ENCODE peak calls at places on chromosomes 12 and 14, in six cellular contexts. D is left ventricle myocardium inferior, Y is aorta, J is psoas muscle, M is trophoblast cell, C is heart right ventricle. Z is an unnamed sample.

GRCh38 chr12:48423200-48423599 is 49.2 kb upstream of the ANP32D start:
- DNase-seq in M (peak; percentile 34), J (no peak), C (no peak), D (no peak), Y (no peak), Z (no peak)

GRCh38 chr14:77120771-77121743 is 20.5 kb downstream of the ZDHHC22 start:
- DNase-seq in C (no peak), D (no peak), J (no peak), Y (no peak), M (no peak), Z (peak; percentile 68)

GRCh38 chr14:64289571-64289970 is 4.6 kb downstream of the ESR2 start:
- DNase-seq in M (no peak), C (no peak), D (no peak), Y (no peak), J (no peak), Z (no peak)

GRCh38 chr12:33476058-33476457 is 36.4 kb upstream of the SYT10 start:
- DNase-seq in D (no peak), M (peak; percentile 32), C (no peak), J (no peak), Y (no peak), Z (no peak)

GRCh38 chr14:77046706-77047105 is 18.2 kb upstream of the IRF2BPL start:
- DNase-seq in J (no peak), M (no peak), Y (no peak), D (no peak), C (no peak), Z (no peak)

GRCh38 chr12:71164877-71165197 is 7.0 kb upstream of the TSPAN8 start:
- DNase-seq in M (no peak), D (no peak), Y (no peak), C (no peak), J (no peak), Z (no peak)

GRCh38 chr12:66025477-66025876 is 105.1 kb downstream of the LLPH start:
- DNase-seq in Y (no peak), M (peak; percentile 73), D (no peak), J (no peak), C (no peak), Z (no peak)

GRCh38 chr14:106459971-106460730 is 933.8 kb downstream of the TMEM121 start:
- DNase-seq in M (no peak), D (no peak), Y (no peak), C (peak; percentile 11), J (no peak), Z (peak; percentile 36)

GRCh38 chr14:93959239-93960107 is 16.9 kb downstream of the ASB2 start:
- DNase-seq in M (peak; percentile 98), J (peak; percentile 77), D (no peak), Y (peak; percentile 88), C (no peak), Z (peak; percentile 87)

GRCh38 chr12:122969657-122970056 is 3.4 kb upstream of the ABCB9 start:
- DNase-seq in Y (no peak), C (no peak), M (peak; percentile 28), D (no peak), J (no peak), Z (no peak)

GRCh38 chr12:116533343-116534248 is 25.6 kb upstream of the MAP1LC3B2 start:
- DNase-seq in Y (peak; percentile 84), D (peak; percentile 71), M (peak; percentile 27), C (peak; percentile 79), J (peak; percentile 66), Z (peak; percentile 49)

GRCh38 chr12:64826234-64826633 is 1.8 kb downstream of the TBC1D30 start:
- DNase-seq in C (peak; percentile 44), M (peak; percentile 57), Y (peak; percentile 71), D (peak; percentile 51), J (peak; percentile 46), Z (no peak)

GRCh38 chr14:76109087-76109880 is 42.4 kb upstream of the GPATCH2L start:
- DNase-seq in Y (no peak), J (no peak), M (peak; percentile 18), C (no peak), D (no peak), Z (no peak)

GRCh38 chr14:105602799-105603763 is 76.7 kb downstream of the TMEM121 start:
- DNase-seq in M (peak; percentile 13), Y (peak; percentile 38), J (peak; percentile 11), D (no peak), C (no peak), Z (peak; percentile 36)

GRCh38 chr12:55499810-55500252 is 7.7 kb downstream of the OR6C68 start:
- DNase-seq in Y (no peak), C (no peak), J (no peak), D (no peak), M (no peak), Z (no peak)

GRCh38 chr12:89247962-89248361 is 104.3 kb downstream of the DUSP6 start:
- DNase-seq in M (no peak), C (no peak), J (no peak), D (no peak), Y (no peak), Z (no peak)

GRCh38 chr12:896031-896430 is 53.5 kb downstream of the RAD52 start:
- DNase-seq in D (no peak), C (no peak), J (no peak), M (no peak), Y (no peak), Z (no peak)

GRCh38 chr14:74141703-74142102 is 56.9 kb downstream of the LIN52 start:
- DNase-seq in D (no peak), J (no peak), Y (no peak), M (no peak), C (no peak), Z (no peak)

GRCh38 chr14:74135386-74135785 is 50.6 kb downstream of the LIN52 start:
- DNase-seq in J (no peak), D (no peak), M (no peak), C (no peak), Y (no peak), Z (no peak)

GRCh38 chr14:74144789-74145188 is 60.0 kb downstream of the LIN52 start:
- DNase-seq in C (no peak), D (no peak), Y (no peak), J (no peak), M (peak; percentile 18), Z (peak; percentile 53)

GRCh38 chr14:74142523-74142922 is 57.8 kb downstream of the LIN52 start:
- DNase-seq in Y (no peak), D (no peak), J (no peak), C (no peak), M (no peak), Z (no peak)

GRCh38 chr14:74140374-74140850 is 55.7 kb downstream of the LIN52 start:
- DNase-seq in J (peak; percentile 79), Y (peak; percentile 54), C (peak; percentile 39), M (peak; percentile 56), D (peak; percentile 78), Z (no peak)
- H3K27me3 ChIP-seq in J (no peaks in the 10 kb centered on the region), Y (no peaks in the 10 kb centered on the region), C (no peaks in the 10 kb centered on the region), M (no peaks in the 10 kb centered on the region), D (no peaks in the 10 kb centered on the region), Z (no peaks in the 10 kb centered on the region)

DNA sequence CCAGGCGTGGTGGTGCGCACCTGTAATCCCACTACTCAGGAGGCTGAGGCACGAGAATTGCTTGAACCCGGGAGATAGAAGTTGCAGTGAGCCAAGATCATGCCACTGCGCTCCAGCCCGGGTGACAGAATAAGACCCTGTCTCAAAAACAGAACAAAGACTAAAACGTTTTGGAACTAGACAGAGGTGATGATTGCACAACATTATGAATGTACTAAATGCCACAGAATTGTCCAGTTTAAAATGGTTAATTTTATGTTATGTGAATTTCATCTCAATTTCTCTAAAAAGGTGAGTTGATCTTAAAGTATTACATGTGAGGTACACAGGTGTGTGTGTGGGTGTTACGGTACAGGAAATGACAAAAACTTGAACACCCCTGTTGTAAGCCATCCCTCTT is 16.5 kb downstream of the P2RX4 start:
- DNase-seq in C (no peak), M (peak; percentile 19), Y (no peak), J (no peak), D (no peak), Z (peak; percentile 30)
- H3K27ac ChIP-seq in C (no peak overlapping the region), M (no peak overlapping the region), Y (no peak overlapping the region), J (no peak overlapping the region), D (no peak overlapping the region), Z (no peak overlapping the region)

GRCh38 chr12:25985296-25985992 is 27.0 kb downstream of the RASSF8 start:
- DNase-seq in Y (no peak), M (no peak), J (no peak), D (no peak), C (no peak), Z (no peak)
- H3K4me1 ChIP-seq in Y (peaks cover 2% of the 10 kb centered on the region), M (no peaks in the 10 kb centered on the region), J (peaks cover 51% of the 10 kb centered on the region), D (peaks cover 42% of the 10 kb centered on the region), C (peaks cover 38% of the 10 kb centered on the region), Z (no peaks in the 10 kb centered on the region)

DNA sequence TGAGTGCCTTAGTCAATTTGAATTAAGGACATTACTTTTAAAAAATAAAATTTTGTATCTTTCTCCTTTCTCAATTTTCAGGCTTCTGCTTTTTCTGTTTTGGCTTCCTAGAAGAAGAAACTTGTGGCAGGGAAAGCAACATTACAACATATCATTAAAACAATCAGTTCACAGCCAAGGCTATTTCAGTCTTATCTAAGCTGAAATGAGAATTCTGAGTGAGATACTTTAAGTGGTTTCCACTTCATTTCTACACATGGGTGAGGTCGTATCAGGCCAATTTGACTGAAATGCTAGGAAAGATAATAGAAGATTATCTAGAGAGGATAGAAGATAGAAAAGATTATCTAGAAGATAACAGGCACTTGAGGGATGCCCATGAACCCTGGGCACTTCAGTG is 52.5 kb downstream of the BCL2L14 start:
- DNase-seq in Y (no peak), J (no peak), D (no peak), M (peak; percentile 23), C (no peak), Z (no peak)
- H3K27me3 ChIP-seq in Y (no peaks in the 10 kb centered on the region), J (no peaks in the 10 kb centered on the region), D (no peaks in the 10 kb centered on the region), M (no peaks in the 10 kb centered on the region), C (no peaks in the 10 kb centered on the region), Z (peaks cover 4% of the 10 kb centered on the region)

GRCh38 chr12:29334911-29335310 is 46.1 kb downstream of the ERGIC2 start:
- DNase-seq in Y (no peak), C (no peak), D (no peak), M (peak; percentile 59), J (no peak), Z (no peak)
- H3K27ac ChIP-seq in Y (no peak overlapping the region), C (no peak overlapping the region), D (no peak overlapping the region), M (no peak overlapping the region), J (no peak overlapping the region), Z (no peak overlapping the region)

GRCh38 chr12:42670719-42671118 is 81.2 kb upstream of the PRICKLE1 start:
- DNase-seq in J (no peak), C (no peak), M (no peak), Y (no peak), D (no peak), Z (no peak)

GRCh38 chr12:42673535-42673934 is 84.0 kb upstream of the PRICKLE1 start:
- DNase-seq in M (no peak), Y (no peak), C (no peak), D (no peak), J (no peak), Z (no peak)

GRCh38 chr12:42663621-42664020 is 74.1 kb upstream of the PRICKLE1 start:
- DNase-seq in D (no peak), Y (no peak), J (no peak), M (no peak), C (no peak), Z (no peak)

GRCh38 chr12:42666671-42667243 is 77.2 kb upstream of the PRICKLE1 start:
- DNase-seq in J (no peak), C (no peak), D (no peak), M (no peak), Y (no peak), Z (no peak)

DNA sequence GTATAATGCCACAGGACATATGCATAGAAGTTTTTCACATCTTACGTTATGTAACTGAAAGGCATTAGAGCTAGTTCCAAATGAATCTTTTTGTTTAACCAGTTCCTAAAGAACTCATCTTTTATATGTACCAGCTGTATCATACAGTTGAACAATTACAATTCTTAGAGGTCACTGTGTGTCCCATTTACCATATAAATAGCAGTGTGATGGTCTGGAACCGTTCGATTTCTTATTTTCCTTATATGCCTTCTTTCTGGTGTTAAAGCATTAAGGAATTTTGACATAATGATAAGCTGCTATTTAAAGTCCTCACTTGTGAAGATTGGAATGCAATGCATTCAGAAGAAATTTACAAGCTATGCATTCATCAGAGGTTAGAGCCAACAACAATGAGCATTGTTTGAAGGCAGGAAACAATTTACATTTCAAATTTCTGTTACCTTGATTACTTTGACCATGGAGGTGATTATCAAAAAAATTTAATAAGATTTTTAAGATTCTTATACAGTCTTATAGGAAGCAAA is 80.0 kb upstream of the PRICKLE1 start:
- DNase-seq in M (peak; percentile 53), D (no peak), J (no peak), Y (no peak), C (no peak), Z (no peak)
- H3K4me1 ChIP-seq in M (no peaks in the 10 kb centered on the region), D (peaks cover 6% of the 10 kb centered on the region), J (no peaks in the 10 kb centered on the region), Y (no peaks in the 10 kb centered on the region), C (no peaks in the 10 kb centered on the region), Z (no peaks in the 10 kb centered on the region)

Z was measured in CD4-positive, CD25-positive, alpha-beta regulatory T cell.